ENCODE peak calls at places on chromosomes 6 and 20, in six cellular contexts. One of them, this sample, is unnamed.

GRCh38 chr20:23243791-23244190 is 106.8 kb upstream of the NXT1 start:
- DNase-seq in heart left ventricle: no peak
- DNase-seq in WERI-Rb-1: no peak
- DNase-seq in breast epithelium: no peak
- DNase-seq in ovary: no peak
- DNase-seq in brain microvascular endothelial cell: no peak
- DNase-seq in this sample: no peak

GRCh38 chr20:46991850-46992639 is 97.4 kb downstream of the EYA2 start:
- DNase-seq in ovary: no peak
- DNase-seq in brain microvascular endothelial cell: no peak
- DNase-seq in WERI-Rb-1: no peak
- DNase-seq in breast epithelium: no peak
- DNase-seq in heart left ventricle: no peak
- DNase-seq in this sample: no peak

GRCh38 chr20:59831024-59831900 is 102.2 kb downstream of the SYCP2 start:
- DNase-seq in breast epithelium: no peak
- DNase-seq in ovary: no peak
- DNase-seq in brain microvascular endothelial cell: no peak
- DNase-seq in heart left ventricle: no peak
- DNase-seq in WERI-Rb-1: no peak
- DNase-seq in this sample: no peak

GRCh38 chr6:170174124-170174770 is 116.6 kb downstream of the DLL1 start:
- DNase-seq in WERI-Rb-1: no peak
- DNase-seq in brain microvascular endothelial cell: no peak
- DNase-seq in ovary: peak; percentile 34
- DNase-seq in breast epithelium: no peak
- DNase-seq in heart left ventricle: no peak
- DNase-seq in this sample: no peak

GRCh38 chr6:122839477-122839876 is 50.4 kb downstream of the SMPDL3A start:
- DNase-seq in brain microvascular endothelial cell: peak; percentile 61
- DNase-seq in ovary: peak; percentile 27
- DNase-seq in breast epithelium: peak; percentile 35
- DNase-seq in heart left ventricle: no peak
- DNase-seq in WERI-Rb-1: peak; percentile 67
- DNase-seq in this sample: peak; percentile 8

GRCh38 chr6:44224154-44224977 is 971 bp downstream of the SLC29A1 start:
- DNase-seq in breast epithelium: no peak
- DNase-seq in ovary: peak; percentile 41
- DNase-seq in WERI-Rb-1: peak; percentile 66
- DNase-seq in heart left ventricle: peak; percentile 61
- DNase-seq in brain microvascular endothelial cell: no peak
- DNase-seq in this sample: no peak

GRCh38 chr6:137631323-137631722 is 137.1 kb upstream of the OLIG3 start:
- DNase-seq in breast epithelium: no peak
- DNase-seq in ovary: no peak
- DNase-seq in heart left ventricle: no peak
- DNase-seq in WERI-Rb-1: no peak
- DNase-seq in brain microvascular endothelial cell: no peak
- DNase-seq in this sample: no peak

GRCh38 chr20:18496042-18496441 is 983 bp downstream of the RBBP9 start:
- DNase-seq in heart left ventricle: no peak
- DNase-seq in breast epithelium: no peak
- DNase-seq in WERI-Rb-1: no peak
- DNase-seq in ovary: no peak
- DNase-seq in brain microvascular endothelial cell: no peak
- DNase-seq in this sample: no peak

GRCh38 chr6:42911171-42912021 is 4.5 kb upstream of the PTCRA start:
- DNase-seq in WERI-Rb-1: no peak
- DNase-seq in ovary: no peak
- DNase-seq in breast epithelium: no peak
- DNase-seq in brain microvascular endothelial cell: no peak
- DNase-seq in heart left ventricle: no peak
- DNase-seq in this sample: no peak

GRCh38 chr6:28758046-28758817 is 165.6 kb downstream of the TRIM27 start:
- DNase-seq in heart left ventricle: no peak
- DNase-seq in ovary: peak; percentile 48
- DNase-seq in brain microvascular endothelial cell: peak; percentile 85
- DNase-seq in breast epithelium: no peak
- DNase-seq in WERI-Rb-1: no peak
- DNase-seq in this sample: no peak

GRCh38 chr6:41066867-41067304 is 5.3 kb downstream of the OARD1 start:
- DNase-seq in WERI-Rb-1: peak; percentile 78
- DNase-seq in ovary: peak; percentile 86
- DNase-seq in heart left ventricle: peak; percentile 73
- DNase-seq in breast epithelium: peak; percentile 55
- DNase-seq in brain microvascular endothelial cell: peak; percentile 64
- DNase-seq in this sample: peak; percentile 53

GRCh38 chr6:157428418-157429202 is 47.6 kb downstream of the ZDHHC14 start:
- DNase-seq in ovary: no peak
- DNase-seq in heart left ventricle: no peak
- DNase-seq in brain microvascular endothelial cell: no peak
- DNase-seq in breast epithelium: no peak
- DNase-seq in WERI-Rb-1: no peak
- DNase-seq in this sample: no peak

GRCh38 chr6:41021832-41022231 is 17.2 kb downstream of the UNC5CL start:
- DNase-seq in heart left ventricle: peak; percentile 60
- DNase-seq in brain microvascular endothelial cell: no peak
- DNase-seq in ovary: peak; percentile 54
- DNase-seq in WERI-Rb-1: peak; percentile 64
- DNase-seq in breast epithelium: peak; percentile 30
- DNase-seq in this sample: no peak

GRCh38 chr6:130453230-130453629 is 87.4 kb downstream of the TMEM200A start:
- DNase-seq in breast epithelium: no peak
- DNase-seq in heart left ventricle: no peak
- DNase-seq in WERI-Rb-1: no peak
- DNase-seq in ovary: no peak
- DNase-seq in brain microvascular endothelial cell: peak; percentile 90
- DNase-seq in this sample: no peak

GRCh38 chr6:150987855-150988484 is 122.5 kb downstream of the MTHFD1L start:
- DNase-seq in heart left ventricle: no peak
- DNase-seq in ovary: no peak
- DNase-seq in brain microvascular endothelial cell: no peak
- DNase-seq in breast epithelium: no peak
- DNase-seq in WERI-Rb-1: no peak
- DNase-seq in this sample: no peak

GRCh38 chr6:42569102-42570028 is 5.5 kb downstream of the UBR2 start:
- DNase-seq in breast epithelium: no peak
- DNase-seq in heart left ventricle: no peak
- DNase-seq in brain microvascular endothelial cell: peak; percentile 90
- DNase-seq in ovary: no peak
- DNase-seq in WERI-Rb-1: no peak
- DNase-seq in this sample: peak; percentile 12

GRCh38 chr20:64110411-64111068 is 3.2 kb upstream of the NPBWR2 start:
- DNase-seq in ovary: no peak
- DNase-seq in heart left ventricle: peak; percentile 17
- DNase-seq in brain microvascular endothelial cell: no peak
- DNase-seq in WERI-Rb-1: no peak
- DNase-seq in breast epithelium: peak; percentile 13
- DNase-seq in this sample: no peak

GRCh38 chr6:106145144-106145543 is 59.0 kb downstream of the PRDM1 start:
- DNase-seq in ovary: no peak
- DNase-seq in heart left ventricle: no peak
- DNase-seq in WERI-Rb-1: no peak
- DNase-seq in breast epithelium: no peak
- DNase-seq in brain microvascular endothelial cell: no peak
- DNase-seq in this sample: no peak

GRCh38 chr20:56616704-56617103 is 12.4 kb upstream of the TFAP2C start:
- DNase-seq in ovary: no peak
- DNase-seq in breast epithelium: no peak
- DNase-seq in brain microvascular endothelial cell: no peak
- DNase-seq in WERI-Rb-1: no peak
- DNase-seq in heart left ventricle: peak; percentile 48
- DNase-seq in this sample: no peak

GRCh38 chr20:61725966-61726365 is 339.7 kb downstream of the TAF4 start:
- DNase-seq in WERI-Rb-1: no peak
- DNase-seq in heart left ventricle: peak; percentile 4
- DNase-seq in brain microvascular endothelial cell: no peak
- DNase-seq in breast epithelium: no peak
- DNase-seq in ovary: no peak
- DNase-seq in this sample: no peak

GRCh38 chr6:116450769-116451740 is 10.1 kb upstream of the CALHM6 start:
- DNase-seq in breast epithelium: no peak
- DNase-seq in WERI-Rb-1: no peak
- DNase-seq in brain microvascular endothelial cell: no peak
- DNase-seq in heart left ventricle: no peak
- DNase-seq in ovary: no peak
- DNase-seq in this sample: peak; percentile 83

GRCh38 chr20:45402946-45403345 is 5.1 kb upstream of the DBNDD2 start:
- DNase-seq in brain microvascular endothelial cell: peak; percentile 24
- DNase-seq in ovary: no peak
- DNase-seq in WERI-Rb-1: no peak
- DNase-seq in heart left ventricle: no peak
- DNase-seq in breast epithelium: no peak
- DNase-seq in this sample: no peak

GRCh38 chr20:22575087-22575721 is 9.2 kb downstream of the FOXA2 start:
- DNase-seq in brain microvascular endothelial cell: no peak
- DNase-seq in heart left ventricle: no peak
- DNase-seq in breast epithelium: no peak
- DNase-seq in ovary: no peak
- DNase-seq in WERI-Rb-1: no peak
- DNase-seq in this sample: no peak

GRCh38 chr6:40900791-40901190 is 138.2 kb downstream of the UNC5CL start:
- DNase-seq in breast epithelium: no peak
- DNase-seq in WERI-Rb-1: no peak
- DNase-seq in ovary: no peak
- DNase-seq in heart left ventricle: peak; percentile 62
- DNase-seq in brain microvascular endothelial cell: no peak
- DNase-seq in this sample: no peak

DNA sequence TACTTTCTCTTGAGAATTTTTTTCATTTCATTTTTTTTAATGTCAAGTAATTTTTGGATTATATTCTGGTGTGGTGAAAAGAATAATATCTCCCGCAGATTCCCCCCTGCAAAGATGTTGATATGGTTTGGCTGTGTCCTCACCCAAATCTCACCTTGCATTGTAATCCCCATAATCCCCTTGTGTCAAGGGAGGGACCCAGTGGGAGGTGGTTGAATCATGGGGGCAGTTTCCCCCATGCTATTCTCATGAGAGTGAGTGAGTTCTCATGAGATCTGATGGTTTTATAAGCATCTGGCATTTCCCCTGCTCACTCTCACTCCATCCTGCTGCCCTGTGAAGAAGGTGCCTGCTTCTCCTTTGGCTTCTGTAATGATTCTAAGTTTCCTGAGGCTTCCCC is 58.7 kb upstream of the PMEPA1 start:
- DNase-seq in ovary: no peak
- DNase-seq in brain microvascular endothelial cell: no peak
- DNase-seq in WERI-Rb-1: peak; percentile 59
- DNase-seq in heart left ventricle: no peak
- DNase-seq in breast epithelium: no peak
- DNase-seq in this sample: no peak
- H3K27ac ChIP-seq in ovary: no peak overlapping the region
- H3K27ac ChIP-seq in brain microvascular endothelial cell: no peak overlapping the region
- H3K27ac ChIP-seq in WERI-Rb-1: no peak overlapping the region
- H3K27ac ChIP-seq in heart left ventricle: no peak overlapping the region
- H3K27ac ChIP-seq in breast epithelium: no peak overlapping the region
- H3K27ac ChIP-seq in this sample: no peak overlapping the region

GRCh38 chr6:152566040-152566875 is 70.9 kb downstream of the SYNE1 start:
- DNase-seq in ovary: peak; percentile 44
- DNase-seq in heart left ventricle: no peak
- DNase-seq in brain microvascular endothelial cell: no peak
- DNase-seq in breast epithelium: no peak
- DNase-seq in WERI-Rb-1: no peak
- DNase-seq in this sample: no peak
- H3K27ac ChIP-seq in ovary: peak overlapping the region; percentile 88
- H3K27ac ChIP-seq in heart left ventricle: no peak overlapping the region
- H3K27ac ChIP-seq in brain microvascular endothelial cell: no peak overlapping the region
- H3K27ac ChIP-seq in breast epithelium: no peak overlapping the region
- H3K27ac ChIP-seq in WERI-Rb-1: no peak overlapping the region
- H3K27ac ChIP-seq in this sample: no peak overlapping the region

GRCh38 chr6:145736854-145737181 is 1.5 kb upstream of the EPM2A start:
- DNase-seq in breast epithelium: no peak
- DNase-seq in brain microvascular endothelial cell: no peak
- DNase-seq in ovary: no peak
- DNase-seq in heart left ventricle: no peak
- DNase-seq in WERI-Rb-1: no peak
- DNase-seq in this sample: no peak
- H3K27ac ChIP-seq in breast epithelium: no peak overlapping the region
- H3K27ac ChIP-seq in brain microvascular endothelial cell: no peak overlapping the region
- H3K27ac ChIP-seq in ovary: peak overlapping the region; percentile 99
- H3K27ac ChIP-seq in heart left ventricle: peak overlapping the region; percentile 1
- H3K27ac ChIP-seq in WERI-Rb-1: no peak overlapping the region
- H3K27ac ChIP-seq in this sample: peak overlapping the region; percentile 99

GRCh38 chr20:24678351-24679106 is 209.1 kb downstream of the SYNDIG1 start:
- DNase-seq in WERI-Rb-1: no peak
- DNase-seq in brain microvascular endothelial cell: no peak
- DNase-seq in heart left ventricle: no peak
- DNase-seq in breast epithelium: no peak
- DNase-seq in ovary: no peak
- DNase-seq in this sample: no peak
- H3K27ac ChIP-seq in WERI-Rb-1: no peak overlapping the region
- H3K27ac ChIP-seq in brain microvascular endothelial cell: no peak overlapping the region
- H3K27ac ChIP-seq in heart left ventricle: no peak overlapping the region
- H3K27ac ChIP-seq in breast epithelium: no peak overlapping the region
- H3K27ac ChIP-seq in ovary: no peak overlapping the region
- H3K27ac ChIP-seq in this sample: no peak overlapping the region

GRCh38 chr6:26186652-26187051 is 99.4 kb downstream of the HFE start:
- DNase-seq in ovary: no peak
- DNase-seq in WERI-Rb-1: no peak
- DNase-seq in brain microvascular endothelial cell: no peak
- DNase-seq in breast epithelium: no peak
- DNase-seq in heart left ventricle: no peak
- DNase-seq in this sample: no peak
- H3K27ac ChIP-seq in ovary: no peak overlapping the region
- H3K27ac ChIP-seq in WERI-Rb-1: no peak overlapping the region
- H3K27ac ChIP-seq in brain microvascular endothelial cell: no peak overlapping the region
- H3K27ac ChIP-seq in breast epithelium: no peak overlapping the region
- H3K27ac ChIP-seq in heart left ventricle: no peak overlapping the region
- H3K27ac ChIP-seq in this sample: no peak overlapping the region

This sample was measured in HL-60.